ENCODE peak calls at places on chromosomes 5 and 9, in seven cellular contexts. One of them, this sample, is unnamed.

GRCh38 chr5:21709766-21710165 is 1143.4 kb downstream of the CDH12 start:
- DNase-seq in NCI-H1436 treated with DMSO at 0.1 percent for 48 hours: no peak
- DNase-seq in RCC 7860: no peak
- DNase-seq in NCI-H526: no peak
- DNase-seq in myocyte: no peak
- DNase-seq in GM23338: no peak
- DNase-seq in heart right ventricle: no peak
- DNase-seq in this sample: no peak

GRCh38 chr9:101437806-101438232 is 2.2 kb upstream of the ALDOB start:
- DNase-seq in NCI-H1436 treated with DMSO at 0.1 percent for 48 hours: no peak
- DNase-seq in RCC 7860: no peak
- DNase-seq in NCI-H526: no peak
- DNase-seq in myocyte: no peak
- DNase-seq in GM23338: no peak
- DNase-seq in heart right ventricle: peak; percentile 55
- DNase-seq in this sample: no peak

GRCh38 chr9:103104101-103104500 is 109.0 kb downstream of the CYLC2 start:
- DNase-seq in NCI-H1436 treated with DMSO at 0.1 percent for 48 hours: no peak
- DNase-seq in RCC 7860: no peak
- DNase-seq in NCI-H526: no peak
- DNase-seq in myocyte: no peak
- DNase-seq in GM23338: no peak
- DNase-seq in heart right ventricle: no peak
- DNase-seq in this sample: no peak

GRCh38 chr5:1568201-1568979 is 44.6 kb upstream of the LPCAT1 start:
- DNase-seq in NCI-H1436 treated with DMSO at 0.1 percent for 48 hours: no peak
- DNase-seq in RCC 7860: peak; percentile 92
- DNase-seq in NCI-H526: no peak
- DNase-seq in myocyte: peak; percentile 85
- DNase-seq in GM23338: no peak
- DNase-seq in heart right ventricle: no peak
- DNase-seq in this sample: peak; percentile 96

GRCh38 chr5:75190227-75190626 is 46.5 kb downstream of the ANKRD31 start:
- DNase-seq in NCI-H1436 treated with DMSO at 0.1 percent for 48 hours: no peak
- DNase-seq in RCC 7860: no peak
- DNase-seq in NCI-H526: no peak
- DNase-seq in myocyte: no peak
- DNase-seq in GM23338: no peak
- DNase-seq in heart right ventricle: no peak
- DNase-seq in this sample: no peak

GRCh38 chr9:83327750-83328622 is 210.2 kb downstream of the FRMD3 start:
- DNase-seq in NCI-H1436 treated with DMSO at 0.1 percent for 48 hours: no peak
- DNase-seq in RCC 7860: no peak
- DNase-seq in NCI-H526: no peak
- DNase-seq in myocyte: no peak
- DNase-seq in GM23338: no peak
- DNase-seq in heart right ventricle: no peak
- DNase-seq in this sample: no peak

GRCh38 chr9:98235126-98235525 is 20.3 kb downstream of the TBC1D2 start:
- DNase-seq in NCI-H1436 treated with DMSO at 0.1 percent for 48 hours: no peak
- DNase-seq in RCC 7860: no peak
- DNase-seq in NCI-H526: no peak
- DNase-seq in myocyte: no peak
- DNase-seq in GM23338: no peak
- DNase-seq in heart right ventricle: no peak
- DNase-seq in this sample: no peak

GRCh38 chr9:4277531-4277991 is 22.3 kb downstream of the GLIS3 start:
- DNase-seq in NCI-H1436 treated with DMSO at 0.1 percent for 48 hours: no peak
- DNase-seq in RCC 7860: peak; percentile 53
- DNase-seq in NCI-H526: no peak
- DNase-seq in myocyte: peak; percentile 46
- DNase-seq in GM23338: peak; percentile 18
- DNase-seq in heart right ventricle: no peak
- DNase-seq in this sample: no peak

GRCh38 chr9:89532944-89533343 is 35.0 kb upstream of the SEMA4D start:
- DNase-seq in NCI-H1436 treated with DMSO at 0.1 percent for 48 hours: no peak
- DNase-seq in RCC 7860: no peak
- DNase-seq in NCI-H526: no peak
- DNase-seq in myocyte: no peak
- DNase-seq in GM23338: no peak
- DNase-seq in heart right ventricle: no peak
- DNase-seq in this sample: no peak

GRCh38 chr9:79257671-79258410 is 313.9 kb upstream of the TLE4 start:
- DNase-seq in NCI-H1436 treated with DMSO at 0.1 percent for 48 hours: no peak
- DNase-seq in RCC 7860: no peak
- DNase-seq in NCI-H526: no peak
- DNase-seq in myocyte: no peak
- DNase-seq in GM23338: peak; percentile 10
- DNase-seq in heart right ventricle: no peak
- DNase-seq in this sample: no peak

GRCh38 chr5:141914154-141914743 is 9.4 kb upstream of the DELE1 start:
- DNase-seq in NCI-H1436 treated with DMSO at 0.1 percent for 48 hours: no peak
- DNase-seq in RCC 7860: no peak
- DNase-seq in NCI-H526: no peak
- DNase-seq in myocyte: peak; percentile 33
- DNase-seq in GM23338: peak; percentile 85
- DNase-seq in heart right ventricle: peak; percentile 45
- DNase-seq in this sample: no peak

GRCh38 chr9:73200694-73201432 is 49.2 kb downstream of the ANXA1 start:
- DNase-seq in NCI-H1436 treated with DMSO at 0.1 percent for 48 hours: peak; percentile 48
- DNase-seq in RCC 7860: peak; percentile 31
- DNase-seq in NCI-H526: peak; percentile 27
- DNase-seq in myocyte: peak; percentile 33
- DNase-seq in GM23338: peak; percentile 81
- DNase-seq in heart right ventricle: no peak
- DNase-seq in this sample: no peak

GRCh38 chr5:142316051-142316450 is 8.8 kb downstream of the SPRY4 start:
- DNase-seq in NCI-H1436 treated with DMSO at 0.1 percent for 48 hours: peak; percentile 79
- DNase-seq in RCC 7860: no peak
- DNase-seq in NCI-H526: no peak
- DNase-seq in myocyte: peak; percentile 61
- DNase-seq in GM23338: no peak
- DNase-seq in heart right ventricle: no peak
- DNase-seq in this sample: no peak

GRCh38 chr5:139458580-139459407 is 3.7 kb downstream of the ECSCR start:
- DNase-seq in NCI-H1436 treated with DMSO at 0.1 percent for 48 hours: no peak
- DNase-seq in RCC 7860: peak; percentile 70
- DNase-seq in NCI-H526: no peak
- DNase-seq in myocyte: peak; percentile 57
- DNase-seq in GM23338: no peak
- DNase-seq in heart right ventricle: no peak
- DNase-seq in this sample: peak; percentile 90

GRCh38 chr5:55582256-55582655 is 47.5 kb upstream of the PLPP1 start:
- DNase-seq in NCI-H1436 treated with DMSO at 0.1 percent for 48 hours: no peak
- DNase-seq in RCC 7860: no peak
- DNase-seq in NCI-H526: no peak
- DNase-seq in myocyte: no peak
- DNase-seq in GM23338: no peak
- DNase-seq in heart right ventricle: no peak
- DNase-seq in this sample: no peak

GRCh38 chr9:136403915-136404800 is 4.2 kb upstream of the SNAPC4 start:
- DNase-seq in NCI-H1436 treated with DMSO at 0.1 percent for 48 hours: no peak
- DNase-seq in RCC 7860: no peak
- DNase-seq in NCI-H526: no peak
- DNase-seq in myocyte: no peak
- DNase-seq in GM23338: no peak
- DNase-seq in heart right ventricle: no peak
- DNase-seq in this sample: no peak

GRCh38 chr9:81716409-81716808 is 27.1 kb upstream of the TLE1 start:
- DNase-seq in NCI-H1436 treated with DMSO at 0.1 percent for 48 hours: no peak
- DNase-seq in RCC 7860: peak; percentile 28
- DNase-seq in NCI-H526: no peak
- DNase-seq in myocyte: no peak
- DNase-seq in GM23338: no peak
- DNase-seq in heart right ventricle: no peak
- DNase-seq in this sample: peak; percentile 53

GRCh38 chr5:132483661-132484385 is 6.8 kb downstream of the IRF1 start:
- DNase-seq in NCI-H1436 treated with DMSO at 0.1 percent for 48 hours: no peak
- DNase-seq in RCC 7860: no peak
- DNase-seq in NCI-H526: no peak
- DNase-seq in myocyte: no peak
- DNase-seq in GM23338: no peak
- DNase-seq in heart right ventricle: no peak
- DNase-seq in this sample: no peak

GRCh38 chr9:6268830-6269397 is 53.3 kb downstream of the IL33 start:
- DNase-seq in NCI-H1436 treated with DMSO at 0.1 percent for 48 hours: no peak
- DNase-seq in RCC 7860: no peak
- DNase-seq in NCI-H526: no peak
- DNase-seq in myocyte: no peak
- DNase-seq in GM23338: no peak
- DNase-seq in heart right ventricle: no peak
- DNase-seq in this sample: no peak

GRCh38 chr9:15373881-15374280 is 48.8 kb upstream of the SNAPC3 start:
- DNase-seq in NCI-H1436 treated with DMSO at 0.1 percent for 48 hours: no peak
- DNase-seq in RCC 7860: no peak
- DNase-seq in NCI-H526: no peak
- DNase-seq in myocyte: no peak
- DNase-seq in GM23338: no peak
- DNase-seq in heart right ventricle: no peak
- DNase-seq in this sample: no peak

GRCh38 chr5:23994581-23995370 is 487.4 kb downstream of the PRDM9 start:
- DNase-seq in NCI-H1436 treated with DMSO at 0.1 percent for 48 hours: no peak
- DNase-seq in RCC 7860: no peak
- DNase-seq in NCI-H526: no peak
- DNase-seq in myocyte: no peak
- DNase-seq in GM23338: peak; percentile 27
- DNase-seq in heart right ventricle: no peak
- DNase-seq in this sample: no peak

GRCh38 chr9:108961151-108961550 is 27.0 kb downstream of the ABITRAM start:
- DNase-seq in NCI-H1436 treated with DMSO at 0.1 percent for 48 hours: no peak
- DNase-seq in RCC 7860: no peak
- DNase-seq in NCI-H526: peak; percentile 16
- DNase-seq in myocyte: no peak
- DNase-seq in GM23338: no peak
- DNase-seq in heart right ventricle: no peak
- DNase-seq in this sample: no peak

GRCh38 chr5:179271821-179272325 is 73.4 kb downstream of the ADAMTS2 start:
- DNase-seq in NCI-H1436 treated with DMSO at 0.1 percent for 48 hours: no peak
- DNase-seq in RCC 7860: no peak
- DNase-seq in NCI-H526: no peak
- DNase-seq in myocyte: no peak
- DNase-seq in GM23338: no peak
- DNase-seq in heart right ventricle: no peak
- DNase-seq in this sample: no peak